ENCODE peak calls at places on chromosomes 3 and 15, in seven cellular contexts. K, Q, P, J, X, L and I are unnamed samples.

GRCh38 chr3:194132465-194133358 is 3.2 kb upstream of the HES1 start:
- DNase-seq in K (peak), P (peak), J (no peak), Q (no peak), L (no peak), X (peak), I (no peak)

GRCh38 chr3:43707266-43707665 is 16.5 kb downstream of the ABHD5 start:
- DNase-seq in Q (no peak), L (no peak), P (no peak), K (no peak), X (no peak), J (peak), I (no peak)

GRCh38 chr3:139124197-139124596 is 79.5 kb upstream of the PRR23C start:
- DNase-seq in L (peak), J (no peak), P (no peak), K (no peak), X (no peak), Q (no peak), I (no peak)

GRCh38 chr3:150296966-150297365 is 111.1 kb upstream of the TSC22D2 start:
- DNase-seq in X (no peak), J (no peak), L (no peak), Q (no peak), P (no peak), K (no peak), I (no peak)

GRCh38 chr3:24202071-24202470 is 257.0 kb downstream of the NR1D2 start:
- DNase-seq in Q (no peak), K (no peak), J (no peak), X (no peak), P (no peak), L (no peak), I (no peak)

GRCh38 chr15:64857421-64857820 is 15.7 kb downstream of the PLEKHO2 start:
- DNase-seq in K (peak), Q (no peak), L (no peak), P (peak), X (peak), J (peak), I (peak)

GRCh38 chr15:57635300-57635944 is 43.7 kb downstream of the MYZAP start:
- DNase-seq in Q (no peak), P (peak), X (no peak), L (no peak), K (no peak), J (no peak), I (no peak)

GRCh38 chr15:31516874-31517273 is 190.2 kb downstream of the KLF13 start:
- DNase-seq in Q (no peak), X (no peak), P (no peak), J (no peak), K (no peak), L (no peak), I (no peak)

GRCh38 chr15:42057744-42058646 is 36.4 kb downstream of the PLA2G4D start:
- DNase-seq in J (no peak), Q (no peak), P (no peak), L (no peak), K (no peak), X (peak), I (no peak)

GRCh38 chr3:9441501-9442221 is 44.2 kb downstream of the SETD5 start:
- DNase-seq in P (no peak), X (no peak), K (no peak), J (no peak), L (no peak), Q (no peak), I (no peak)

GRCh38 chr3:151584603-151585002 is 123.7 kb upstream of the IGSF10 start:
- DNase-seq in Q (no peak), X (no peak), K (no peak), L (no peak), P (no peak), J (no peak), I (no peak)

GRCh38 chr3:67362686-67363085 is 291.7 kb downstream of the SUCLG2 start:
- DNase-seq in Q (no peak), X (no peak), K (no peak), P (peak), L (no peak), J (peak), I (peak)

GRCh38 chr3:45226206-45226915 is at the start of gene TMEM158:
- DNase-seq in X (peak), K (peak), J (peak), P (peak), L (peak), Q (peak), I (peak)

GRCh38 chr3:126287536-126288181 is 69.5 kb downstream of the KLF15 start:
- DNase-seq in J (peak), L (peak), X (peak), P (peak), Q (peak), K (peak), I (peak)

GRCh38 chr15:71687902-71688508 is 122.3 kb upstream of the NR2E3 start:
- DNase-seq in J (peak), K (no peak), L (no peak), Q (no peak), X (no peak), P (no peak), I (no peak)

GRCh38 chr15:81400640-81401236 is 26.7 kb upstream of the TMC3 start:
- DNase-seq in J (peak), Q (peak), K (peak), X (peak), L (no peak), P (peak), I (no peak)

GRCh38 chr3:128605091-128606046 is 45.2 kb downstream of the RPN1 start:
- DNase-seq in K (no peak), J (no peak), L (no peak), X (no peak), P (no peak), Q (no peak), I (no peak)

GRCh38 chr3:128598884-128599664 is 51.5 kb downstream of the RPN1 start:
- DNase-seq in K (no peak), L (no peak), Q (no peak), P (no peak), J (peak), X (peak), I (no peak)

GRCh38 chr3:128603811-128604447 is 46.7 kb downstream of the RPN1 start:
- DNase-seq in J (no peak), P (no peak), Q (no peak), L (no peak), K (no peak), X (no peak), I (no peak)

GRCh38 chr3:128607710-128608048 is 42.9 kb downstream of the RPN1 start:
- DNase-seq in L (peak), K (no peak), J (no peak), Q (no peak), P (no peak), X (no peak), I (no peak)

DNA sequence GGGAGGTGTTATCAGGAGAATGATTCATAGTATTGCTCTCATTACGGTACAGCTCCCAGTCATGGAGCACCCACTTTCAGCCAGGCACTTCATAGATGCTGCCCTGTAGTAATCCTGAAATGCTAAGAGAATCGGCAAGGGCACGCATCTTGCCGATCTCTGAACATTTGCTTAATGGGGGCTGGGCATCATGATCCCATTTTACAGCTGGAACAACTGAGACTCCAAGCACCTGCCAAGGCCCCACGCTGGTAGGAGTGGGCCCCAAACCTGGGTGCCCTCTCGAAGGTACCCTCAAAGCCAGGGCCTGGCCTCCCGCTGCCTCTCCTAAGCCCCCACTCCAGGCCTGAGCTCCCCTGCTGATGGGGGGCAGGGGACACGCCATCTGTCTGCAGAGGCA is 47.3 kb downstream of the RPN1 start:
- DNase-seq in L (no peak), X (no peak), P (no peak), K (no peak), J (no peak), Q (no peak), I (no peak)
- H2AK5ac ChIP-seq in L (no peak), X (no peak), P (no peak), K (no peak), J (no peak), Q (no peak), I (no peak)

DNA sequence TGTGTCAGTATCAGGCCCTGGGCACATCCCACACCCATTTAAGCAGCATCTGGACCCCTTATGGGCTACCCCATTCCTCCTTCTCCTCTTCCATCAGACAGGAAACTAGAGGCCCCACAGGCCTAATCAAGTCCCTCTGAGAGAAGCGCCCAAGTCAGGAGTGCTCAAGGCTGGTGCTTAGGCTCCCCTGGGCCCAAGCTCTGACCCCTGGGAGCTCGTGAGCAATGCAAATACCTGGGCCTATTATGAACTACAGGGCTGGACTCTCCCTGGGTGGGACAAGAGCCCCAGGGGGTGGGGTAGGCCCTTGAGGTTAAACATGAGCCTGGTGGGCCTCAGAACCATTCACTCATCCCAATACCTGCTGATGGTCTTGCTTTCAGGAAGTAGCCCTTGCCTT is 57.4 kb downstream of the SEMA3G start:
- DNase-seq in J (no peak), X (no peak), K (no peak), Q (no peak), L (no peak), P (no peak), I (no peak)
- H2BK5ac ChIP-seq in J (no peak), X (no peak), K (no peak), Q (no peak), L (no peak), P (no peak), I (no peak)

GRCh38 chr15:59203026-59203425 is 3.6 kb upstream of the LDHAL6B start:
- DNase-seq in P (no peak), K (no peak), X (no peak), Q (no peak), J (no peak), L (no peak), I (no peak)

GRCh38 chr15:59203572-59203971 is 3.1 kb upstream of the LDHAL6B start:
- DNase-seq in J (no peak), P (no peak), Q (no peak), X (no peak), K (no peak), L (no peak), I (no peak)

GRCh38 chr15:59197459-59197858 is 9.2 kb upstream of the LDHAL6B start:
- DNase-seq in J (no peak), X (no peak), Q (no peak), P (no peak), L (no peak), K (no peak), I (no peak)

GRCh38 chr15:59199775-59200465 is 6.7 kb upstream of the LDHAL6B start:
- DNase-seq in Q (no peak), K (peak), J (peak), L (no peak), X (peak), P (no peak), I (no peak)

GRCh38 chr15:59200560-59200959 is 6.1 kb upstream of the LDHAL6B start:
- DNase-seq in K (peak), P (no peak), J (peak), X (peak), Q (no peak), L (no peak), I (no peak)
- H2BK120ac ChIP-seq in K (no peak), P (no peak), J (peak), X (no peak), Q (no peak), L (no peak), I (no peak)

DNA sequence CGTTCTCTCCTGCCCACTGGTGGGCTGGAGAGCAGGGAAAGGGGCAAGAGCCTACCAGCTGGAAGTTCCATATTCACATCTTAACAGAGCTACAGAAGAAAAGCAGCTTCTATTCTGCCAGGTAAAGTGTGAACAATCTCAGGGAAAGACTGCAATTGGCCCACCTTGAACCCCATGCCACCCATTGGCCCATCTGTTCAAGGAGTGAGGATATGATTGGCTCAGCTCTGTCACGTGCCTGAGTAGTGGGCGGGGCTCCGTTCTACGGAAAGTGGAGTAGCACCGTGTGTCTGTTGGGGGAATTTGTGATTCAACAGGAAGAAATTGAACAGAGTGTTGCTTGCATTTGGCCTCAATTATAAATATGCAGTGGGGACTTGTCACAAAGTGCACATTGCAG is 81.8 kb downstream of the MINAR1 start:
- DNase-seq in P (no peak), K (no peak), L (no peak), Q (no peak), J (no peak), X (no peak), I (no peak)
- H2AK5ac ChIP-seq in P (no peak), K (no peak), L (no peak), Q (no peak), J (no peak), X (no peak), I (no peak)

GRCh38 chr3:183490211-183490601 is 61.8 kb upstream of the MCF2L2 start:
- DNase-seq in Q (no peak), P (no peak), K (no peak), J (no peak), L (peak), X (no peak), I (no peak)

GRCh38 chr3:183492849-183493179 is 62.7 kb downstream of the KLHL6 start:
- DNase-seq in L (no peak), X (no peak), K (no peak), Q (no peak), P (no peak), J (peak), I (no peak)

GRCh38 chr3:183490653-183491052 is 62.2 kb upstream of the MCF2L2 start:
- DNase-seq in Q (no peak), P (no peak), L (peak), J (no peak), X (no peak), K (no peak), I (peak)

GRCh38 chr3:183491923-183492848 is 63.3 kb downstream of the KLHL6 start:
- DNase-seq in L (peak), K (no peak), P (no peak), J (no peak), X (no peak), Q (no peak), I (peak)

GRCh38 chr3:183491109-183491922 is 62.9 kb upstream of the MCF2L2 start:
- DNase-seq in P (no peak), Q (no peak), X (no peak), L (peak), J (no peak), K (no peak), I (peak)
- H2BK5ac ChIP-seq in P (no peak), Q (no peak), X (no peak), L (peak), J (no peak), K (no peak), I (no peak)

DNA sequence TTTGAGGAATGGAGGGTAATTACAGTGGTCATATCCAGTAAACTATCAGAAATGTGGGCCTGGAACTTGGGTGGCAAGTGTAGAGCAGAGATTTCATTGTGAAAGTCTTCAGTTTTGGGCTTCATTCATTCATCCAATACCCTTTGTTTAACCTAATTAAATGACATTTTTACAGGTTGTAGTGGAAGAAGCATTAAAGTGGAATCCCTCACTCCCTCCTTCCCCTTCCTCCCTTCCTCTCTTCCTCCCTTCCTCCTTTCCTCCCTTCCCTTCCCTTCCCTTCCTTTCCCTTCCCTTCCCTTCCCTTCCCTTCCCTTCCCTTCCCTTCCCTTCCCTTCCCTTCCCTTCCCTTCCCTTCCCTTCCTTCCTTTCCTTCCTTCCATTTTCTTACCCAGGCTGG is 219.3 kb downstream of the PDCD6IP start:
- DNase-seq in P (no peak), L (no peak), X (no peak), K (no peak), Q (no peak), J (no peak), I (no peak)
- H2BK120ac ChIP-seq in P (no peak), L (no peak), X (no peak), K (no peak), Q (no peak), J (peak), I (no peak)

GRCh38 chr3:39408493-39409372 is 2.2 kb downstream of the RPSA start:
- DNase-seq in P (no peak), K (no peak), Q (no peak), L (no peak), J (no peak), X (no peak), I (no peak)
- H2AK5ac ChIP-seq in P (no peak), K (no peak), Q (no peak), L (no peak), J (no peak), X (no peak), I (no peak)

GRCh38 chr3:71271616-71272015 is 311.9 kb downstream of the FOXP1 start:
- DNase-seq in Q (no peak), X (no peak), P (no peak), L (no peak), J (peak), K (no peak), I (no peak)

GRCh38 chr3:71269896-71270295 is 313.6 kb downstream of the FOXP1 start:
- DNase-seq in P (no peak), K (no peak), J (no peak), X (no peak), Q (no peak), L (no peak), I (no peak)

GRCh38 chr3:71266875-71267274 is 316.7 kb downstream of the FOXP1 start:
- DNase-seq in X (no peak), K (no peak), Q (no peak), L (no peak), P (no peak), J (no peak), I (no peak)

GRCh38 chr3:71265365-71265935 is 318.1 kb downstream of the FOXP1 start:
- DNase-seq in X (no peak), L (no peak), Q (no peak), J (no peak), P (no peak), K (no peak), I (no peak)

GRCh38 chr3:71268462-71268999 is 315.0 kb downstream of the FOXP1 start:
- DNase-seq in X (no peak), Q (no peak), L (no peak), P (no peak), J (no peak), K (no peak), I (no peak)
- H2BK5ac ChIP-seq in X (no peak), Q (no peak), L (no peak), P (no peak), J (no peak), K (no peak), I (no peak)